ENCODE peak calls at places on chromosomes 7 and 10, in eight cellular contexts. E is fibroblast of the aortic adventitia, U is fibroblast of mammary gland, D is body of pancreas, P is left lung, S is cardiac muscle cell, X is tibial nerve, N is PC-3. J is an unnamed sample.

GRCh38 chr7:77570330-77571011 is 33.4 kb downstream of the PTPN12 start:
- DNase-seq in E (peak), U (peak), D (no peak), P (no peak), S (no peak), X (no peak), N (peak), J (peak)

GRCh38 chr7:130913721-130914588 is 179.9 kb upstream of the KLF14 start:
- DNase-seq in E (no peak), U (no peak), D (no peak), P (no peak), S (no peak), X (no peak), N (no peak), J (no peak)

GRCh38 chr7:1842321-1843221 is 172.5 kb downstream of the ELFN1 start:
- DNase-seq in E (no peak), U (no peak), D (no peak), P (peak), S (peak), X (no peak), N (no peak), J (no peak)

GRCh38 chr7:129351320-129351719 is 82.9 kb upstream of the STRIP2 start:
- DNase-seq in E (peak), U (peak), D (no peak), P (no peak), S (no peak), X (no peak), N (no peak), J (peak)

GRCh38 chr10:113168560-113168959 is 218.5 kb downstream of the TCF7L2 start:
- DNase-seq in E (no peak), U (no peak), D (no peak), P (no peak), S (no peak), X (no peak), N (no peak), J (no peak)

GRCh38 chr10:88537337-88537736 is 45.8 kb downstream of the RNLS start:
- DNase-seq in E (no peak), U (no peak), D (no peak), P (no peak), S (no peak), X (no peak), N (no peak), J (no peak)

GRCh38 chr10:1104971-1105370 is 48.8 kb downstream of the WDR37 start:
- DNase-seq in E (no peak), U (no peak), D (no peak), P (no peak), S (no peak), X (no peak), N (no peak), J (no peak)

GRCh38 chr10:26474062-26474461 is 35.9 kb downstream of the APBB1IP start:
- DNase-seq in E (peak), U (peak), D (no peak), P (no peak), S (no peak), X (no peak), N (no peak), J (no peak)

GRCh38 chr10:112967200-112967599 is 17.2 kb downstream of the TCF7L2 start:
- DNase-seq in E (peak), U (peak), D (no peak), P (no peak), S (no peak), X (no peak), N (peak), J (no peak)

GRCh38 chr10:110993024-110993693 is 73.8 kb downstream of the SHOC2 start:
- DNase-seq in E (peak), U (peak), D (no peak), P (no peak), S (no peak), X (no peak), N (peak), J (peak)

GRCh38 chr7:85535974-85536729 is 349.3 kb upstream of the SEMA3D start:
- DNase-seq in E (no peak), U (no peak), D (no peak), P (no peak), S (no peak), X (no peak), N (no peak), J (no peak)

GRCh38 chr7:2114052-2114451 is 118.7 kb downstream of the MAD1L1 start:
- DNase-seq in E (peak), U (peak), D (no peak), P (no peak), S (no peak), X (no peak), N (peak), J (peak)

GRCh38 chr10:60611291-60611747 is 167.0 kb upstream of the CDK1 start:
- DNase-seq in E (peak), U (peak), D (no peak), P (no peak), S (no peak), X (no peak), N (peak), J (peak)

GRCh38 chr7:133682364-133683181 is 429.7 kb downstream of the EXOC4 start:
- DNase-seq in E (no peak), U (no peak), D (no peak), P (no peak), S (no peak), X (no peak), N (no peak), J (no peak)

GRCh38 chr7:66296555-66296954 is 91.4 kb downstream of the TPST1 start:
- DNase-seq in E (peak), U (peak), D (no peak), P (no peak), S (no peak), X (no peak), N (no peak), J (peak)

DNA sequence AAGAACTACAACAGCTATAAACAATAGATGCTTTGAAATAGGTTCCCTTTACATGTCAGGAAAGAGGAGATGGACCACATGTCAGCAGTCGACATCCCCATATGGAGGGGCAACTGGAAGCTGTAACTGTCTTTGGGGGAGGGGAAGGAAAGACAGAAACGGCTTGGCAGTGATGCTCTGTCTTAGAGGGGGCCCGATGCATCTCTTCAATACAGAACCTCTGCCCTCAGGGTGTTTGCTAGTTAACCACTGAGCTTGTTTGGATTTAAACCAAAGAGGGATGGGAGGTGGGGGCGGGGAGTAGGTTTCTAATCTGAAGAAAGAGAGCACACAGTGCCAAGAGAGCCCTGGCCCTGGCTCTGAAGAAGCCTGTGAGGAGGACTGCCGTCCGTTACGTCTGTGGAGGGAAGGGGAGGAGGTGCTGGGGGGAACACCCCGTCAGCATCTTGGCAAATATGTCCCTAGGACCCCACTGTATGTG is 55.2 kb downstream of the CPVL start:
- DNase-seq in E (no peak), U (no peak), D (no peak), P (peak), S (no peak), X (no peak), N (no peak), J (peak)
- H3K4me3 ChIP-seq in E (peak), U (peak), D (no peak), P (no peak), S (no peak), X (peak), N (no peak), J (peak)

GRCh38 chr7:80488406-80488805 is 23.5 kb downstream of the GNAT3 start:
- DNase-seq in E (peak), U (peak), D (no peak), P (no peak), S (no peak), X (no peak), N (no peak), J (no peak)
- H3K4me3 ChIP-seq in E (no peak), U (no peak), D (no peak), P (no peak), S (no peak), X (no peak), N (no peak), J (no peak)

DNA sequence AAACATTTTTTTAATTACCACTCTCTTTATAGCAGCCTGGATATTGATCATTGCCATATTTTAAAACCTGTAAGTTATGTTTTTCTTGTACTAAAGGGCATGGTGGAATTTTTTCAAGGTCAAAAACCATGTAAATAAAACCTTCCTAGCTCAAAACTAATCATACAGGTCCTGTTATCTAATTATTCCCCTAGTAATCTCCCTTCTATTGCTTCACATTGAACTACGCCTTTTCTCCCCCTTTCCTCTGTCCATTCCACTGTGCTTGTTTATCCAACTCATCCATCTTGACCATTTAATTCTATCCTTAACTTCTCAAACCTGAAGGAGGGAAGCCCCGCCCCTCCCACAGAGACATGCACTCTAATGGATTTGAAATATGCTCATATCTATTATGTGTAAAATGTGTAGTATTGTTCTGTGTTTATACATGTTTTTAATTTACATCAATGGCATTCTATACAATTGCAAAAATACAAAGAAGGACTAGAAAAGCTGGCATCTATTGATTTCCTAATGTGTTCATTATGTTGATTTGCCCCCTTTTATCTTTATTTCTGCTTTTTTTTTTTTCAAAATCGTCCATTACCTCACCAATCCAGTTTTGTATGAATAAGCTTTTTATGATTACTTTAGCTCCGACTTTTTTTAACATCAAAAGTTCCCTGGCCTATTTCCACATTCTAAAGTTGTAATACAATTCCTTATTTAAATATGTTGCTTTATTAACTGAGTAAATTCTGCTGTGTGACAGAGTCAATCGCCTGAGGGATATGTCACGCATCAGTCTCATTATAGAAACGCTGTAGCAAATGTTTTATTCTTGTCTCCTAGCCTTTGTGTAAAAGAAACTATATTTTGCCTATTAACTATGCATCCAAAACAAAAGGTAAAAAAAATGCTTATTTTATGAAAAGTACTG is 61.1 kb downstream of the MET start:
- DNase-seq in E (no peak), U (no peak), D (no peak), P (no peak), S (no peak), X (no peak), N (no peak), J (no peak)
- H3K4me3 ChIP-seq in E (no peak), U (no peak), D (no peak), P (no peak), S (no peak), X (no peak), N (no peak), J (no peak)

DNA sequence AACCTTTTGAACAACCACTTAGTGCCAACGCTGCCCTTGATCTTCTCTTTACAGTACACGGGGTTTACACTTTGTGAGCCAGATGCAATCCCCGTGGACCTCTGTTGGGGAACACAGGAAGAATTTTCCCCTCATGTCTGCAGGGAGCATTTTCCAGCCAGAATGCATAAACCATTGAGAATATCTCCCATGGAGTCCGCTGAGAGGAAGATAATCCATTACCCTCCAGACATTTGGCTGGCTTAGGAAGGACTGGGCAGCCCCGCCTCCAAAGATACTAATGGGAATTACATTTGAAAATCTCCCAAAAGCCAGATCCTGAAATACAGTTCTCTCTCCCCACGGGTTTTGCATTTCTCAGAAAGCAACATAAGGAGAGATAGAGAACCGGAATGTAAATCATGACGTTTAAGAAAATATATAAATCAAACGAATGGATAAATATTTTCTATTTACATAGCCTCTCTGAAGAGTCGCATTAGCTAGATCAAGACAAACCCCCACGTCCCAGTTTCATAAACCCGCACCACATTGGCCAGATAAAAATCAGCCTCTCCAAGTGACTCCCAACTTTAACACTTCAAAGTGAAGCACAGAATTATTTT is 53.5 kb downstream of the TRIL start:
- DNase-seq in E (peak), U (peak), D (no peak), P (no peak), S (no peak), X (no peak), N (no peak), J (no peak)
- H3K4me3 ChIP-seq in E (peak), U (peak), D (no peak), P (peak), S (no peak), X (peak), N (no peak), J (peak)

GRCh38 chr10:80460399-80461207 is 6.5 kb downstream of the TSPAN14 start:
- DNase-seq in E (peak), U (peak), D (peak), P (peak), S (no peak), X (no peak), N (no peak), J (peak)
- H3K4me3 ChIP-seq in E (no peak), U (no peak), D (no peak), P (no peak), S (no peak), X (peak), N (no peak), J (no peak)

DNA sequence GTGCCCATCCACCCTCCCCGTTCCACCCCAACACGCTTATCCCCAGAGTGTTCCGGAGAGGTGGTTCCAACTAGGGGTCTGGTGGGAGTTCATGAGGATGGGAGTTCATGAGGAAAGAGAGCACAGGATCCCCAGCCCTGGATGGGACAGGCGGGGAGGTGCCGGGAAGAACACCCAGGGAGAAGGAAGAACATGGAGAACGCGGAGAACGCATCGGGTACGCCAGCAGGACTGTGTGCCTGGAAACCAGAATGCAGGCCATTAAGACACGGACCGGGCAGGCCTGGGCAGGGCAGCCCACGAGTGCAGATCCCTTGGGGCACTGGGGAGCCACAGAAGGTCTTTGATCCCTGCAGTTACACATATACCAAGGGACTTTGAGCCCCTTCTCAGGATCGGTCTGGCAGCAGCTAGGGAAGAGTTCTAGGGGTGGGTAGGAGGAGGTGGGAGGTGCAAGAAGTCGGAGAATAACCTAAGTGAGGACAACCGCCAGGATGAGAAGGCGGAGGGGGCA is 89.7 kb upstream of the MYL10 start:
- DNase-seq in E (no peak), U (no peak), D (no peak), P (no peak), S (no peak), X (no peak), N (no peak), J (no peak)
- H3K4me3 ChIP-seq in E (no peak), U (no peak), D (no peak), P (no peak), S (no peak), X (no peak), N (no peak), J (no peak)